ENCODE peak calls at places on chromosomes 16 and 17, in six cellular contexts. T is fibroblast of mammary gland, G is neural crest cell, B is keratinocyte, M is NCI-H82, O is body of pancreas. J is an unnamed sample.

GRCh38 chr17:19017804-19018599 is 13.4 kb upstream of the FAM83G start:
- DNase-seq in O (no peak), B (no peak), G (no peak), M (no peak), T (no peak), J (no peak)

GRCh38 chr16:30065943-30066881 is 652 bp downstream of the ALDOA start:
- DNase-seq in B (no peak), M (peak), G (no peak), O (peak), T (peak), J (no peak)

GRCh38 chr17:31819578-31819977 is 39.5 kb downstream of the COPRS start:
- DNase-seq in T (no peak), B (no peak), M (no peak), G (no peak), O (no peak), J (no peak)

GRCh38 chr17:18033442-18034099 is 5.4 kb downstream of the ATPAF2 start:
- DNase-seq in G (peak), T (peak), O (peak), M (peak), B (peak), J (peak)

GRCh38 chr16:1125471-1125870 is 27.4 kb upstream of the CACNA1H start:
- DNase-seq in M (peak), O (peak), G (no peak), B (no peak), T (peak), J (no peak)

GRCh38 chr17:55426851-55427586 is 5.4 kb upstream of the MMD start:
- DNase-seq in M (no peak), G (no peak), O (no peak), B (no peak), T (peak), J (no peak)

GRCh38 chr17:65243838-65244237 is 106.7 kb downstream of the RGS9 start:
- DNase-seq in B (no peak), M (no peak), G (peak), O (peak), T (peak), J (peak)

GRCh38 chr17:66776999-66777688 is 57.8 kb upstream of the CACNG5 start:
- DNase-seq in B (no peak), O (no peak), G (no peak), T (no peak), M (no peak), J (no peak)